ENCODE peak calls at places on chromosomes 5 and 9, in five cellular contexts. One of them, this sample, is unnamed.
A peak's percentile ranks its signal among the peaks of the same experiment; 100 is the strongest.

GRCh38 chr5:128436825-128437224 is 101.2 kb downstream of the FBN2 start:
- DNase-seq in GM23248: peak; percentile 65
- DNase-seq in astrocyte: peak; percentile 75
- DNase-seq in HepG2: peak; percentile 9
- DNase-seq in osteoblast: no peak
- DNase-seq in this sample: peak; percentile 24

GRCh38 chr5:139468421-139468931 is 2.3 kb upstream of the SMIM33 start:
- DNase-seq in HepG2: no peak
- DNase-seq in astrocyte: no peak
- DNase-seq in osteoblast: peak; percentile 34
- DNase-seq in GM23248: peak; percentile 27
- DNase-seq in this sample: no peak

GRCh38 chr5:110727025-110727314 is 499 bp upstream of the TMEM232 start:
- DNase-seq in HepG2: peak; percentile 8
- DNase-seq in astrocyte: no peak
- DNase-seq in GM23248: no peak
- DNase-seq in osteoblast: no peak
- DNase-seq in this sample: no peak

GRCh38 chr9:74570879-74571512 is 73.9 kb downstream of the RORB start:
- DNase-seq in astrocyte: no peak
- DNase-seq in HepG2: peak; percentile 15
- DNase-seq in GM23248: peak; percentile 50
- DNase-seq in osteoblast: peak; percentile 57
- DNase-seq in this sample: peak; percentile 46

GRCh38 chr9:88938181-88938580 is 53.1 kb upstream of the S1PR3 start:
- DNase-seq in astrocyte: no peak
- DNase-seq in osteoblast: no peak
- DNase-seq in GM23248: no peak
- DNase-seq in HepG2: no peak
- DNase-seq in this sample: no peak

GRCh38 chr5:62633243-62633642 is 54.6 kb downstream of the LRRC70 start:
- DNase-seq in HepG2: no peak
- DNase-seq in GM23248: no peak
- DNase-seq in astrocyte: no peak
- DNase-seq in osteoblast: no peak
- DNase-seq in this sample: no peak

GRCh38 chr9:108708448-108708847 is 147.3 kb downstream of the ACTL7B start:
- DNase-seq in GM23248: no peak
- DNase-seq in astrocyte: no peak
- DNase-seq in HepG2: no peak
- DNase-seq in osteoblast: no peak
- DNase-seq in this sample: no peak

GRCh38 chr9:4297795-4298254 is 2.0 kb downstream of the GLIS3 start:
- DNase-seq in osteoblast: peak; percentile 65
- DNase-seq in HepG2: peak; percentile 39
- DNase-seq in astrocyte: peak; percentile 53
- DNase-seq in GM23248: peak; percentile 81
- DNase-seq in this sample: peak; percentile 64

GRCh38 chr5:8908055-8908683 is 637.7 kb downstream of the SEMA5A start:
- DNase-seq in HepG2: no peak
- DNase-seq in astrocyte: peak; percentile 6
- DNase-seq in GM23248: peak; percentile 41
- DNase-seq in osteoblast: no peak
- DNase-seq in this sample: peak; percentile 34

GRCh38 chr5:138947780-138948179 is 72.6 kb upstream of the LRRTM2 start:
- DNase-seq in astrocyte: no peak
- DNase-seq in GM23248: no peak
- DNase-seq in osteoblast: no peak
- DNase-seq in HepG2: no peak
- DNase-seq in this sample: no peak

GRCh38 chr5:81906086-81906485 is 65.7 kb upstream of the ATG10 start:
- DNase-seq in astrocyte: peak; percentile 12
- DNase-seq in GM23248: no peak
- DNase-seq in HepG2: no peak
- DNase-seq in osteoblast: no peak
- DNase-seq in this sample: no peak

GRCh38 chr5:140734354-140734753 is 34.1 kb downstream of the ZMAT2 start:
- DNase-seq in osteoblast: no peak
- DNase-seq in GM23248: peak; percentile 34
- DNase-seq in astrocyte: no peak
- DNase-seq in HepG2: peak; percentile 43
- DNase-seq in this sample: no peak

GRCh38 chr5:133670336-133670735 is 58.0 kb upstream of the FSTL4 start:
- DNase-seq in HepG2: no peak
- DNase-seq in osteoblast: no peak
- DNase-seq in astrocyte: no peak
- DNase-seq in GM23248: no peak
- DNase-seq in this sample: no peak

GRCh38 chr5:110785356-110785755 is 46.5 kb downstream of the SLC25A46 start:
- DNase-seq in GM23248: peak; percentile 56
- DNase-seq in HepG2: no peak
- DNase-seq in astrocyte: peak; percentile 83
- DNase-seq in osteoblast: no peak
- DNase-seq in this sample: no peak

GRCh38 chr9:126160854-126161329 is 165.7 kb upstream of the MVB12B start:
- DNase-seq in astrocyte: no peak
- DNase-seq in osteoblast: no peak
- DNase-seq in HepG2: no peak
- DNase-seq in GM23248: no peak
- DNase-seq in this sample: no peak

GRCh38 chr5:69503144-69503488 is 10.5 kb downstream of the OCLN start:
- DNase-seq in osteoblast: no peak
- DNase-seq in astrocyte: no peak
- DNase-seq in HepG2: no peak
- DNase-seq in GM23248: no peak
- DNase-seq in this sample: no peak
- H3K4me2 ChIP-seq in osteoblast: peak overlapping the region; percentile 16
- H3K4me2 ChIP-seq in astrocyte: peak overlapping the region; percentile 71
- H3K4me2 ChIP-seq in HepG2: no peak overlapping the region
- H3K4me2 ChIP-seq in GM23248: peak overlapping the region; percentile 53
- H3K4me2 ChIP-seq in this sample: no peak overlapping the region

GRCh38 chr5:1521054-1521453 is 2.7 kb downstream of the LPCAT1 start:
- DNase-seq in astrocyte: no peak
- DNase-seq in HepG2: no peak
- DNase-seq in osteoblast: no peak
- DNase-seq in GM23248: no peak
- DNase-seq in this sample: no peak
- H4K20me1 ChIP-seq in astrocyte: peaks cover 69% of the 10 kb centered on the region
- H4K20me1 ChIP-seq in HepG2: peaks cover 41% of the 10 kb centered on the region
- H4K20me1 ChIP-seq in osteoblast: peaks cover 52% of the 10 kb centered on the region
- H4K20me1 ChIP-seq in GM23248: no peaks in the 10 kb centered on the region
- H4K20me1 ChIP-seq in this sample: no peaks in the 10 kb centered on the region

GRCh38 chr9:130361873-130362362 is 82.8 kb upstream of the ASS1 start:
- DNase-seq in GM23248: no peak
- DNase-seq in HepG2: no peak
- DNase-seq in osteoblast: no peak
- DNase-seq in astrocyte: no peak
- DNase-seq in this sample: no peak

GRCh38 chr9:130364619-130365322 is 80.0 kb upstream of the ASS1 start:
- DNase-seq in HepG2: no peak
- DNase-seq in osteoblast: no peak
- DNase-seq in GM23248: peak; percentile 43
- DNase-seq in astrocyte: no peak
- DNase-seq in this sample: no peak

GRCh38 chr9:130360672-130361071 is 84.1 kb upstream of the ASS1 start:
- DNase-seq in osteoblast: no peak
- DNase-seq in HepG2: no peak
- DNase-seq in GM23248: no peak
- DNase-seq in astrocyte: no peak
- DNase-seq in this sample: no peak

GRCh38 chr9:130363755-130364404 is 80.9 kb upstream of the ASS1 start:
- DNase-seq in osteoblast: no peak
- DNase-seq in GM23248: no peak
- DNase-seq in HepG2: no peak
- DNase-seq in astrocyte: no peak
- DNase-seq in this sample: no peak

GRCh38 chr9:130362691-130363090 is 82.1 kb upstream of the ASS1 start:
- DNase-seq in osteoblast: no peak
- DNase-seq in astrocyte: no peak
- DNase-seq in HepG2: no peak
- DNase-seq in GM23248: no peak
- DNase-seq in this sample: no peak
- H3K4me2 ChIP-seq in osteoblast: no peak overlapping the region
- H3K4me2 ChIP-seq in astrocyte: no peak overlapping the region
- H3K4me2 ChIP-seq in HepG2: no peak overlapping the region
- H3K4me2 ChIP-seq in GM23248: no peak overlapping the region
- H3K4me2 ChIP-seq in this sample: no peak overlapping the region

GRCh38 chr9:136060671-136061371 is 34.3 kb downstream of the NACC2 start:
- DNase-seq in osteoblast: peak; percentile 54
- DNase-seq in GM23248: no peak
- DNase-seq in astrocyte: no peak
- DNase-seq in HepG2: no peak
- DNase-seq in this sample: no peak
- H4K20me1 ChIP-seq in osteoblast: peaks cover 32% of the 10 kb centered on the region
- H4K20me1 ChIP-seq in GM23248: peaks cover 3% of the 10 kb centered on the region
- H4K20me1 ChIP-seq in astrocyte: peaks cover 98% of the 10 kb centered on the region
- H4K20me1 ChIP-seq in HepG2: peaks cover 19% of the 10 kb centered on the region
- H4K20me1 ChIP-seq in this sample: no peaks in the 10 kb centered on the region

GRCh38 chr9:95204710-95205109 is 112.8 kb downstream of the FANCC start:
- DNase-seq in osteoblast: no peak
- DNase-seq in GM23248: no peak
- DNase-seq in HepG2: no peak
- DNase-seq in astrocyte: no peak
- DNase-seq in this sample: no peak

GRCh38 chr9:95204310-95204709 is 113.2 kb downstream of the FANCC start:
- DNase-seq in astrocyte: no peak
- DNase-seq in osteoblast: no peak
- DNase-seq in GM23248: no peak
- DNase-seq in HepG2: no peak
- DNase-seq in this sample: no peak

GRCh38 chr9:95207403-95207802 is 110.1 kb downstream of the FANCC start:
- DNase-seq in osteoblast: no peak
- DNase-seq in astrocyte: no peak
- DNase-seq in GM23248: no peak
- DNase-seq in HepG2: no peak
- DNase-seq in this sample: no peak

GRCh38 chr9:95202076-95202681 is 115.3 kb downstream of the FANCC start:
- DNase-seq in astrocyte: no peak
- DNase-seq in HepG2: no peak
- DNase-seq in GM23248: no peak
- DNase-seq in osteoblast: no peak
- DNase-seq in this sample: no peak

GRCh38 chr9:95206143-95206542 is 111.4 kb downstream of the FANCC start:
- DNase-seq in astrocyte: peak; percentile 26
- DNase-seq in HepG2: no peak
- DNase-seq in osteoblast: no peak
- DNase-seq in GM23248: peak; percentile 42
- DNase-seq in this sample: no peak
- H3K4me2 ChIP-seq in astrocyte: peak overlapping the region; percentile 9
- H3K4me2 ChIP-seq in HepG2: no peak overlapping the region
- H3K4me2 ChIP-seq in osteoblast: peak overlapping the region; percentile 80
- H3K4me2 ChIP-seq in GM23248: no peak overlapping the region
- H3K4me2 ChIP-seq in this sample: no peak overlapping the region

DNA sequence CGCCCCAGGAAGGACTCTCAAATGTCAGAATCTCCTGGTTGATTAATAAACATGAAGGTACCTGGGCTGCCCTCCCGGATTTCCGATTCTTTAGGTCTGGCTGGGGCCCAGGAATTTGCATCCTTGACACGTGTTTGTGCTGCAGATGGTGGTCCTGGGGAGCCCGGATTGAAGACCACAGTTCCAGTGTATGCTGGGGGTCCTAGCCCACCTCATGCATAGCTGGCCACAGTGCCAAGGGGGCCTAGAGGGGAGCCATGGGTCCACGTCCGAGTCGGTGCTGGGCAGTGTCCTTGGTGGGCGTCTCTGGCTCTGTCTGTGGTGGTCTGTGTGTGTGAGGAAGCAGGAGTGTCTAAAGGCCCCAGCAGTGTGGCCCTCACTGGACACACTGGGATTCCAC is 3.2 kb downstream of the NCS1 start:
- DNase-seq in osteoblast: peak; percentile 71
- DNase-seq in astrocyte: no peak
- DNase-seq in HepG2: no peak
- DNase-seq in GM23248: no peak
- DNase-seq in this sample: no peak
- H4K20me1 ChIP-seq in osteoblast: peaks cover 64% of the 10 kb centered on the region
- H4K20me1 ChIP-seq in astrocyte: peaks cover 70% of the 10 kb centered on the region
- H4K20me1 ChIP-seq in HepG2: no peaks in the 10 kb centered on the region
- H4K20me1 ChIP-seq in GM23248: no peaks in the 10 kb centered on the region
- H4K20me1 ChIP-seq in this sample: no peaks in the 10 kb centered on the region

GRCh38 chr9:87063883-87064282 is 116.6 kb upstream of the GAS1 start:
- DNase-seq in HepG2: no peak
- DNase-seq in GM23248: peak; percentile 62
- DNase-seq in astrocyte: peak; percentile 62
- DNase-seq in osteoblast: no peak
- DNase-seq in this sample: no peak

GRCh38 chr9:87063246-87063645 is 115.9 kb upstream of the GAS1 start:
- DNase-seq in osteoblast: peak; percentile 73
- DNase-seq in astrocyte: peak; percentile 6
- DNase-seq in GM23248: peak; percentile 87
- DNase-seq in HepG2: no peak
- DNase-seq in this sample: no peak

GRCh38 chr9:87062706-87063105 is 115.4 kb upstream of the GAS1 start:
- DNase-seq in HepG2: no peak
- DNase-seq in GM23248: peak; percentile 20
- DNase-seq in osteoblast: no peak
- DNase-seq in astrocyte: no peak
- DNase-seq in this sample: no peak

GRCh38 chr9:87065981-87066380 is 118.7 kb upstream of the GAS1 start:
- DNase-seq in astrocyte: no peak
- DNase-seq in GM23248: peak; percentile 73
- DNase-seq in HepG2: no peak
- DNase-seq in osteoblast: no peak
- DNase-seq in this sample: no peak

DNA sequence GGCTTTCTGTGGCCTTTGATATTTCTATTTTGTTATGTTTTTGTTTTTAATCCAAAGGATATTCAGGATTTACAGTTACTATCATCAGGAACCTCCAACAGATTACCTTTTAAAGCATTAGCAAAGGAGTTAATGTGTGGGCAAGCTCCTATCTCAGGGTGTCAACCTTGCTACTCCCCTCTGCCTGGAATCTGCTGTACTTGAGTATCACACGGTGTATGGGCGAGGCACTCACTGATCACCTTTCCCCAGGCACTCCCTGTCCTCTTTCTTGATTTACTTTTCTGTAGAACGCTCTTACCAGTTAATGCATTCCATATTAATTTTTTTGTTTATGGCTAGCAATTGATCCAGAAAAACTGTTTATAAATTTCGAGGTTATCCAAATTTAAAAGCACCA is 117.0 kb upstream of the GAS1 start:
- DNase-seq in astrocyte: no peak
- DNase-seq in GM23248: no peak
- DNase-seq in osteoblast: no peak
- DNase-seq in HepG2: no peak
- DNase-seq in this sample: no peak
- H3K4me2 ChIP-seq in astrocyte: no peak overlapping the region
- H3K4me2 ChIP-seq in GM23248: peak overlapping the region; percentile 73
- H3K4me2 ChIP-seq in osteoblast: peak overlapping the region; percentile 64
- H3K4me2 ChIP-seq in HepG2: no peak overlapping the region
- H3K4me2 ChIP-seq in this sample: no peak overlapping the region

This sample was measured in endothelial cell of umbilical vein.